ENCODE peak calls at places on chromosomes 7 and 10, in ten cellular contexts. H is activated T-helper 1 cell treated with anti-CD3 and anti-CD28 coated beads, Interleukin-12 subunit alpha, Interleukin-12 subunit beta, Interleukin-2, Interleukin-4 antibody, amounts not matched to agents 30 ng/mL and 10 ng/mL and 1 ng/mL, durations not matched to agents 14 hours and 24 hours and 36 hours; F is GDM1; K is activated effector memory CD4-positive, alpha-beta T cell treated with anti-CD3 and anti-CD28 coated beads, Interleukin-2, amount 50 U/mL, for 16 hours; B is Right ventricle myocardium superior; T is left colon; S is AG09319; Z is NCI-H1092 treated with DMSO at 0.1 percent for 48 hours; E is activated T-helper 9 cell treated with anti-CD3 and anti-CD28 coated beads, Interleukin-2, amount 50 U/mL, for 16 hours; Q is T-helper 2 cell. X is an unnamed sample.

GRCh38 chr10:89341136-89341535 is 13.3 kb downstream of the IFIT3 start:
- DNase-seq in T (no peak), Q (no peak), F (no peak), B (no peak), K (no peak), S (no peak), H (no peak), Z (no peak), E (no peak), X (no peak)

GRCh38 chr10:13227031-13227430 is 7.1 kb downstream of the UCMA start:
- DNase-seq in E (no peak), H (no peak), K (no peak), F (no peak), T (no peak), Z (no peak), S (no peak), Q (no peak), B (no peak), X (no peak)

GRCh38 chr7:2978403-2978802 is 65.3 kb downstream of the CARD11 start:
- DNase-seq in F (no peak), Q (peak; percentile 63), Z (no peak), S (no peak), K (peak; percentile 90), T (peak; percentile 67), B (no peak), H (peak; percentile 78), E (peak; percentile 76), X (peak; percentile 62)

GRCh38 chr7:128883622-128884549 is 21.2 kb downstream of the ATP6V1F start:
- DNase-seq in K (peak; percentile 95), T (peak; percentile 64), Q (peak; percentile 70), E (peak; percentile 77), H (peak; percentile 69), Z (peak; percentile 58), B (peak; percentile 90), F (peak; percentile 64), S (no peak), X (peak; percentile 84)

GRCh38 chr7:84783161-84783803 is 403.6 kb downstream of the SEMA3D start:
- DNase-seq in H (no peak), Z (no peak), B (no peak), K (no peak), Q (no peak), E (no peak), S (peak; percentile 12), F (no peak), T (no peak), X (no peak)

GRCh38 chr10:3500408-3500856 is 284.6 kb downstream of the KLF6 start:
- DNase-seq in F (no peak), K (no peak), T (no peak), B (peak; percentile 80), S (no peak), Z (no peak), Q (no peak), E (no peak), H (no peak), X (peak; percentile 88)

GRCh38 chr7:84202855-84203254 is 8.3 kb upstream of the SEMA3A start:
- DNase-seq in H (no peak), E (no peak), Q (no peak), K (no peak), T (no peak), F (no peak), Z (no peak), S (no peak), B (no peak), X (no peak)

GRCh38 chr7:22586101-22586805 is 86.3 kb upstream of the STEAP1B start:
- DNase-seq in Z (no peak), Q (no peak), S (no peak), T (no peak), K (no peak), H (no peak), F (no peak), B (no peak), E (no peak), X (no peak)

GRCh38 chr7:78437118-78437517 is 638.5 kb downstream of the PHTF2 start:
- DNase-seq in F (no peak), S (peak; percentile 15), H (no peak), Z (no peak), E (no peak), T (no peak), K (no peak), Q (no peak), B (no peak), X (no peak)

GRCh38 chr10:75941181-75941580 is 509.8 kb downstream of the LRMDA start:
- DNase-seq in Z (peak; percentile 58), K (no peak), B (no peak), S (no peak), H (no peak), E (no peak), F (no peak), Q (no peak), T (no peak), X (no peak)

GRCh38 chr7:31192996-31193395 is 140.9 kb downstream of the ADCYAP1R1 start:
- DNase-seq in F (no peak), K (no peak), B (peak; percentile 64), T (peak; percentile 27), S (no peak), Z (peak; percentile 77), E (no peak), Q (no peak), H (no peak), X (peak; percentile 79)